ENCODE peak calls at places on chromosomes 1 and 21, in six cellular contexts. One of them, this sample, is unnamed.

GRCh38 chr1:185961664-185962063 is 227.5 kb downstream of the HMCN1 start:
- ATAC-seq in heart left ventricle: peak
- ATAC-seq in K562: no peak
- ATAC-seq in HCT116: no peak
- ATAC-seq in foreskin keratinocyte: no peak
- ATAC-seq in Panc1: no peak
- ATAC-seq in this sample: no peak

GRCh38 chr1:164524810-164525209 is 34.2 kb upstream of the PBX1 start:
- ATAC-seq in Panc1: no peak
- ATAC-seq in K562: no peak
- ATAC-seq in heart left ventricle: no peak
- ATAC-seq in HCT116: no peak
- ATAC-seq in foreskin keratinocyte: no peak
- ATAC-seq in this sample: no peak

GRCh38 chr21:25541042-25541441 is 66.2 kb downstream of the MRPL39 start:
- ATAC-seq in K562: no peak
- ATAC-seq in HCT116: no peak
- ATAC-seq in foreskin keratinocyte: no peak
- ATAC-seq in Panc1: no peak
- ATAC-seq in heart left ventricle: no peak
- ATAC-seq in this sample: no peak

GRCh38 chr21:33478858-33479678 is 706 bp downstream of the TMEM50B start:
- ATAC-seq in Panc1: peak
- ATAC-seq in heart left ventricle: no peak
- ATAC-seq in HCT116: peak
- ATAC-seq in K562: peak
- ATAC-seq in foreskin keratinocyte: peak
- ATAC-seq in this sample: peak

GRCh38 chr21:17451364-17451869 is 61.4 kb upstream of the CXADR start:
- ATAC-seq in foreskin keratinocyte: peak
- ATAC-seq in HCT116: no peak
- ATAC-seq in K562: no peak
- ATAC-seq in Panc1: no peak
- ATAC-seq in heart left ventricle: peak
- ATAC-seq in this sample: peak

GRCh38 chr1:74197657-74198552 is at the start of the genes FPGT and LRRIQ3:
- ATAC-seq in Panc1: peak
- ATAC-seq in K562: peak
- ATAC-seq in foreskin keratinocyte: peak
- ATAC-seq in heart left ventricle: peak
- ATAC-seq in HCT116: peak
- ATAC-seq in this sample: peak

GRCh38 chr1:39420493-39420892 is 70.9 kb upstream of the BMP8A start:
- ATAC-seq in heart left ventricle: no peak
- ATAC-seq in HCT116: no peak
- ATAC-seq in foreskin keratinocyte: no peak
- ATAC-seq in K562: no peak
- ATAC-seq in Panc1: no peak
- ATAC-seq in this sample: no peak

GRCh38 chr1:226403522-226404034 is 4.3 kb downstream of the PARP1 start:
- ATAC-seq in foreskin keratinocyte: no peak
- ATAC-seq in Panc1: no peak
- ATAC-seq in HCT116: peak
- ATAC-seq in K562: peak
- ATAC-seq in heart left ventricle: no peak
- ATAC-seq in this sample: no peak

GRCh38 chr1:2056955-2057590 is 6.9 kb downstream of the PRKCZ start:
- ATAC-seq in HCT116: no peak
- ATAC-seq in heart left ventricle: no peak
- ATAC-seq in K562: no peak
- ATAC-seq in foreskin keratinocyte: no peak
- ATAC-seq in Panc1: no peak
- ATAC-seq in this sample: no peak

GRCh38 chr21:41825881-41826280 is 53.3 kb downstream of the PRDM15 start:
- ATAC-seq in Panc1: no peak
- ATAC-seq in K562: no peak
- ATAC-seq in heart left ventricle: no peak
- ATAC-seq in HCT116: no peak
- ATAC-seq in foreskin keratinocyte: no peak
- ATAC-seq in this sample: no peak

GRCh38 chr1:230247921-230248778 is 178.0 kb downstream of the PGBD5 start:
- ATAC-seq in HCT116: no peak
- ATAC-seq in K562: no peak
- ATAC-seq in foreskin keratinocyte: no peak
- ATAC-seq in Panc1: no peak
- ATAC-seq in heart left ventricle: no peak
- ATAC-seq in this sample: no peak

GRCh38 chr1:56437959-56438358 is 141.4 kb downstream of the PLPP3 start:
- ATAC-seq in heart left ventricle: peak
- ATAC-seq in Panc1: no peak
- ATAC-seq in K562: no peak
- ATAC-seq in HCT116: no peak
- ATAC-seq in foreskin keratinocyte: peak
- ATAC-seq in this sample: no peak

GRCh38 chr1:119594386-119594785 is 53.7 kb downstream of the ZNF697 start:
- ATAC-seq in heart left ventricle: no peak
- ATAC-seq in foreskin keratinocyte: peak
- ATAC-seq in K562: no peak
- ATAC-seq in HCT116: no peak
- ATAC-seq in Panc1: no peak
- ATAC-seq in this sample: no peak

GRCh38 chr1:30748699-30749401 is 8.7 kb downstream of the LAPTM5 start:
- ATAC-seq in HCT116: peak
- ATAC-seq in foreskin keratinocyte: no peak
- ATAC-seq in K562: no peak
- ATAC-seq in heart left ventricle: no peak
- ATAC-seq in Panc1: no peak
- ATAC-seq in this sample: no peak

GRCh38 chr1:185969028-185969427 is 234.8 kb downstream of the HMCN1 start:
- ATAC-seq in heart left ventricle: no peak
- ATAC-seq in foreskin keratinocyte: no peak
- ATAC-seq in K562: no peak
- ATAC-seq in Panc1: no peak
- ATAC-seq in HCT116: no peak
- ATAC-seq in this sample: no peak

GRCh38 chr1:247415423-247416361 is at the start of gene NLRP3:
- ATAC-seq in Panc1: peak
- ATAC-seq in HCT116: peak
- ATAC-seq in K562: peak
- ATAC-seq in heart left ventricle: peak
- ATAC-seq in foreskin keratinocyte: peak
- ATAC-seq in this sample: peak

GRCh38 chr21:26840206-26840605 is 5.0 kb downstream of the ADAMTS1 start:
- ATAC-seq in Panc1: no peak
- ATAC-seq in heart left ventricle: no peak
- ATAC-seq in foreskin keratinocyte: no peak
- ATAC-seq in K562: no peak
- ATAC-seq in HCT116: no peak
- ATAC-seq in this sample: no peak

GRCh38 chr1:213724640-213725536 is 262.9 kb upstream of the PROX1 start:
- ATAC-seq in Panc1: no peak
- ATAC-seq in foreskin keratinocyte: no peak
- ATAC-seq in K562: peak
- ATAC-seq in heart left ventricle: peak
- ATAC-seq in HCT116: no peak
- ATAC-seq in this sample: peak

GRCh38 chr1:236922190-236922589 is 82.1 kb downstream of the MT1HL1 start:
- ATAC-seq in HCT116: no peak
- ATAC-seq in foreskin keratinocyte: no peak
- ATAC-seq in heart left ventricle: peak
- ATAC-seq in K562: peak
- ATAC-seq in Panc1: no peak
- ATAC-seq in this sample: no peak

GRCh38 chr1:53514436-53514835 is 55.2 kb downstream of the DMRTB1 start:
- ATAC-seq in HCT116: no peak
- ATAC-seq in heart left ventricle: no peak
- ATAC-seq in K562: no peak
- ATAC-seq in foreskin keratinocyte: no peak
- ATAC-seq in Panc1: no peak
- ATAC-seq in this sample: no peak

DNA sequence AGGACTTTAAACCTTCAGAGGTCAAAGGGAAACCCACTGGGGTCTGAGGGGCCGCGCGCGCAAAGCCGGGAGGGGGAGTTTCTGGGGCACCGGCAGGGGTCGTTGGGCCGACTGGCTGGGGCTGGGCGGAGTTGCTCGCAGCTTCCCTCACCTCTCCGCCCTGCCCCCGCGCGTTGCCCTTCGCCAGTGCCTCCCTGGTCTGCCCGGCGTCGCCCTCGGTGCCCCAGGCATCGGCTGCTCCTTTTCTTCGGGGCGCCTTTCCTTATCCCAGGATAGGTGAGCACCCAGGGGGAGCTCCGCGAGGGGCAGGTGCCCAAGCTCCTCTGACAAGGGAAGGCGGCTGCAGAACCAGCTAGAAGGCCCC is 390 bp upstream of the NGF start:
- ATAC-seq in HCT116: no peak
- ATAC-seq in heart left ventricle: peak
- ATAC-seq in Panc1: no peak
- ATAC-seq in K562: no peak
- ATAC-seq in foreskin keratinocyte: no peak
- ATAC-seq in this sample: no peak
- TF ChIP-seq CTCF in HCT116: no peak
- TF ChIP-seq CTCF in heart left ventricle: no peak
- TF ChIP-seq CTCF in Panc1: no peak
- TF ChIP-seq CTCF in K562: no peak
- TF ChIP-seq CTCF in foreskin keratinocyte: no peak
- TF ChIP-seq CTCF in this sample: no peak

GRCh38 chr1:40840526-40841323 is 21.4 kb downstream of the CITED4 start:
- ATAC-seq in HCT116: no peak
- ATAC-seq in K562: peak
- ATAC-seq in heart left ventricle: no peak
- ATAC-seq in Panc1: no peak
- ATAC-seq in foreskin keratinocyte: no peak
- ATAC-seq in this sample: no peak
- TF ChIP-seq CTCF in HCT116: no peak
- TF ChIP-seq CTCF in K562: peak
- TF ChIP-seq CTCF in heart left ventricle: no peak
- TF ChIP-seq CTCF in Panc1: no peak
- TF ChIP-seq CTCF in foreskin keratinocyte: no peak
- TF ChIP-seq CTCF in this sample: no peak

GRCh38 chr1:42660907-42661500 is 2.8 kb downstream of the PPIH start:
- ATAC-seq in K562: no peak
- ATAC-seq in Panc1: no peak
- ATAC-seq in HCT116: no peak
- ATAC-seq in foreskin keratinocyte: no peak
- ATAC-seq in heart left ventricle: no peak
- ATAC-seq in this sample: no peak

GRCh38 chr1:42658880-42659337 is 686 bp downstream of the PPIH start:
- ATAC-seq in heart left ventricle: no peak
- ATAC-seq in K562: peak
- ATAC-seq in HCT116: peak
- ATAC-seq in foreskin keratinocyte: no peak
- ATAC-seq in Panc1: peak
- ATAC-seq in this sample: no peak

GRCh38 chr1:42657981-42658879 is at the start of gene PPIH:
- ATAC-seq in foreskin keratinocyte: peak
- ATAC-seq in HCT116: peak
- ATAC-seq in heart left ventricle: peak
- ATAC-seq in K562: peak
- ATAC-seq in Panc1: peak
- ATAC-seq in this sample: peak
- TF ChIP-seq CTCF in foreskin keratinocyte: peak
- TF ChIP-seq CTCF in HCT116: no peak
- TF ChIP-seq CTCF in heart left ventricle: peak
- TF ChIP-seq CTCF in K562: peak
- TF ChIP-seq CTCF in Panc1: no peak
- TF ChIP-seq CTCF in this sample: peak

DNA sequence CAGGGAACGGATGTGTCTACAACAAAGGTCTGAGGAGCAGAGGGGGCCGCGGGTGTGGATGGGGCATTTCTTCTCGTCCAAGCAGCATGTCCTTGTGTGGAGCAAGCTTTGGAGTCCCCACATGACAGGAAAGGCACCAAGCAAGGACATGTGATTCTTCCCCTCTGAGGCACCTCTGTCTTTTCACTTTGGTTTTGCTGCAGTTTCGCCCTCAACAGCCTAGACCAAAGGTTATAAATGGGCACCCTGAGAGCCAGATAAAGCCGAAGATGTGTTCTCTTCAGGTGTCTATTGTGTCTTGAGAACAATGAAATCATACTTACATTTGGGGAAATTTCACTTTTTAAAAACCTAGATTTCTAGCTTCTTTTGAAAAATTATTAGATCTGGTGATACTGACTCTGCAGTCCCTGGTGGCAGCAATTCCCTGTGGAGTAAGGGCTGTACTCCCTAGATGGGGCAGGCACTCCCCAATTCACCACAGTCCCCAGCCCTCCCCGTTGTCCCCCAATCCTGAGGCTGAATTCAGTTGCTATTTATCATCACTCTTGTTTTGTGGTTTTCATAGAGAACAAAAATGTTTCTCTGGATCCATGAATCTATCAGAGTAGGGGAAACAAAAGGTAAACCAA is 28.8 kb upstream of the IKBKE start:
- ATAC-seq in heart left ventricle: no peak
- ATAC-seq in HCT116: no peak
- ATAC-seq in foreskin keratinocyte: no peak
- ATAC-seq in Panc1: no peak
- ATAC-seq in K562: no peak
- ATAC-seq in this sample: no peak
- TF ChIP-seq CTCF in heart left ventricle: no peak
- TF ChIP-seq CTCF in HCT116: no peak
- TF ChIP-seq CTCF in foreskin keratinocyte: no peak
- TF ChIP-seq CTCF in Panc1: no peak
- TF ChIP-seq CTCF in K562: no peak
- TF ChIP-seq CTCF in this sample: no peak

DNA sequence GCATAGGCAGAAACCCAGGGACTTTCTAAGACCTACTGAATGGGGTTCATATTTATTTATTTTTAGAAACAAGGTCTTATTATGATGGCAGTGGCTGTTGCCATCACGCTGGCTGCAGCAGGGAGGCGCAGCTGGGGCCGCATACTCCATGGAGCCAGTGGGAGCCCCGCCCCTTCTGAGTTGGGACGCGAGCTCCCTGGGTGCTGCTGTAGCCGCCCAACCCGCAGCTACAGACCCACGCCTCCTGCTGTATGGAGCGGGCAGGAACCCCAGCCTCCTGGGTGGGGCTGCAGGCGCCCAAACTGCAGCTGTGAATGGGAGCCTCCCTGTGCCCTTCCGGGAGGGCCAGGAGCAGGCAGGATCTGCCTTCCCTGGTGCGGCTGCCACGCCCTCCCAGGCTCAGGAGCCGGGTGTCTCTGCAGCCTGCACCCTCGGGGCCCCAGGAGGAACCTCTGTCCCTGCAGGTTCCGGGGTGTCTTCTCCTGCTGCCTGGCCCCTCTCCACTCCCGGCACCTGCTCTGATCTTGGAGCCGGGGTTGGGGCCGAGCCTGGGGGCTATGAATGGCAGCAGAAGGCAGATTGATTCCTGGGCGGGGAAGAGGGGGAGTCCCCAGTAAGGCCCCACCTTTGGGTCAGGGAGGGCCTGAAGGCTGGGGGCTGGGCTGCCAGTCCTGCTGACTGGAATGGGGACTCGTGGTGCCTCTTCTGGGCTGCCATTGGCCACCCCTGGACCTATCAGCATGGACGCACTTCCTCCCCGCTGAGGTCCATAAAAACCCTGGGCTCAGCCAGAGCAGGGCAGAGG is 66.5 kb upstream of the LRRN2 start:
- ATAC-seq in Panc1: peak
- ATAC-seq in heart left ventricle: no peak
- ATAC-seq in foreskin keratinocyte: peak
- ATAC-seq in HCT116: peak
- ATAC-seq in K562: peak
- ATAC-seq in this sample: no peak
- TF ChIP-seq CTCF in Panc1: peak
- TF ChIP-seq CTCF in heart left ventricle: no peak
- TF ChIP-seq CTCF in foreskin keratinocyte: peak
- TF ChIP-seq CTCF in HCT116: peak
- TF ChIP-seq CTCF in K562: peak
- TF ChIP-seq CTCF in this sample: no peak

GRCh38 chr1:231315887-231316286 is 21.8 kb downstream of the EXOC8 start:
- ATAC-seq in HCT116: peak
- ATAC-seq in K562: peak
- ATAC-seq in heart left ventricle: peak
- ATAC-seq in foreskin keratinocyte: peak
- ATAC-seq in Panc1: peak
- ATAC-seq in this sample: no peak
- TF ChIP-seq CTCF in HCT116: peak
- TF ChIP-seq CTCF in K562: peak
- TF ChIP-seq CTCF in heart left ventricle: peak
- TF ChIP-seq CTCF in foreskin keratinocyte: peak
- TF ChIP-seq CTCF in Panc1: peak
- TF ChIP-seq CTCF in this sample: no peak